ENCODE peak calls at places on chromosomes 13 and 19, in nine cellular contexts. I is heart left ventricle, O is Caco-2, J is psoas muscle, F is progenitor cell of endocrine pancreas, T is fibroblast of lung, B is IMR-90, C is MM.1S, S is AG10803. L is an unnamed sample.
A peak's percentile ranks its signal among the peaks of the same experiment; 100 is the strongest.

GRCh38 chr13:113609616-113610015 is 25.1 kb downstream of the TFDP1 start:
- DNase-seq in I (no peak), O (no peak), J (no peak), F (no peak), T (no peak), B (no peak), C (no peak), S (no peak), L (no peak)

GRCh38 chr13:52736891-52737290 is 2.7 kb downstream of the CNMD start:
- DNase-seq in I (no peak), O (no peak), J (no peak), F (no peak), T (no peak), B (no peak), C (no peak), S (no peak), L (no peak)

GRCh38 chr13:50842711-50843255 is 709 bp downstream of the DLEU7 start:
- DNase-seq in I (no peak), O (no peak), J (peak; percentile 41), F (no peak), T (no peak), B (no peak), C (no peak), S (no peak), L (no peak)

GRCh38 chr13:53411443-53411842 is 382.8 kb downstream of the OLFM4 start:
- DNase-seq in I (no peak), O (no peak), J (no peak), F (no peak), T (no peak), B (no peak), C (no peak), S (no peak), L (no peak)

GRCh38 chr13:110957181-110957884 is 42.5 kb upstream of the ANKRD10 start:
- DNase-seq in I (no peak), O (no peak), J (no peak), F (no peak), T (peak; percentile 38), B (peak; percentile 16), C (no peak), S (no peak), L (peak; percentile 31)

GRCh38 chr19:17406039-17406886 is 833 bp upstream of the BST2 start:
- DNase-seq in I (no peak), O (no peak), J (no peak), F (no peak), T (no peak), B (no peak), C (peak; percentile 55), S (peak; percentile 36), L (no peak)

GRCh38 chr13:50527612-50528509 is 315.6 kb downstream of the DLEU7 start:
- DNase-seq in I (peak; percentile 52), O (no peak), J (no peak), F (no peak), T (no peak), B (no peak), C (peak; percentile 36), S (peak; percentile 52), L (no peak)

GRCh38 chr19:13234518-13234917 is 84.3 kb downstream of the IER2 start:
- DNase-seq in I (peak; percentile 70), O (peak; percentile 64), J (peak; percentile 72), F (no peak), T (peak; percentile 9), B (no peak), C (peak; percentile 15), S (peak; percentile 24), L (no peak)

GRCh38 chr13:40509876-40510275 is 156.6 kb downstream of the FOXO1 start:
- DNase-seq in I (no peak), O (no peak), J (no peak), F (no peak), T (peak; percentile 18), B (no peak), C (no peak), S (no peak), L (no peak)

GRCh38 chr13:49488563-49488962 is 7.2 kb upstream of the PHF11 start:
- DNase-seq in I (no peak), O (no peak), J (no peak), F (no peak), T (no peak), B (peak; percentile 53), C (no peak), S (no peak), L (no peak)

GRCh38 chr19:42529248-42529764 is 1.0 kb upstream of the CEACAM1 start:
- DNase-seq in I (no peak), O (peak; percentile 74), J (peak; percentile 62), F (peak; percentile 63), T (peak; percentile 34), B (peak; percentile 19), C (peak; percentile 38), S (peak; percentile 29), L (peak; percentile 75)

GRCh38 chr13:84050551-84050950 is 168.3 kb upstream of the SLITRK1 start:
- DNase-seq in I (no peak), O (no peak), J (no peak), F (no peak), T (no peak), B (no peak), C (no peak), S (peak; percentile 25), L (no peak)

GRCh38 chr13:109666656-109667448 is 119.5 kb downstream of the IRS2 start:
- DNase-seq in I (no peak), O (no peak), J (no peak), F (no peak), T (no peak), B (peak; percentile 16), C (no peak), S (peak; percentile 53), L (no peak)

GRCh38 chr13:44267966-44268365 is 105.7 kb upstream of the SERP2 start:
- DNase-seq in I (no peak), O (no peak), J (no peak), F (no peak), T (peak; percentile 74), B (peak; percentile 80), C (no peak), S (peak; percentile 91), L (no peak)

GRCh38 chr19:39555883-39556282 is 15.9 kb upstream of the EID2 start:
- DNase-seq in I (no peak), O (no peak), J (no peak), F (no peak), T (no peak), B (no peak), C (no peak), S (no peak), L (no peak)

GRCh38 chr13:24074687-24075086 is 85.8 kb upstream of the SPATA13 start:
- DNase-seq in I (no peak), O (no peak), J (no peak), F (no peak), T (no peak), B (no peak), C (no peak), S (no peak), L (no peak)

GRCh38 chr13:105940882-105941281 is 594.6 kb downstream of the EFNB2 start:
- DNase-seq in I (no peak), O (no peak), J (no peak), F (no peak), T (no peak), B (no peak), C (no peak), S (no peak), L (no peak)

GRCh38 chr13:105937451-105937850 is 598.0 kb downstream of the EFNB2 start:
- DNase-seq in I (no peak), O (peak; percentile 42), J (no peak), F (no peak), T (no peak), B (peak; percentile 28), C (no peak), S (peak; percentile 9), L (peak; percentile 9)

DNA sequence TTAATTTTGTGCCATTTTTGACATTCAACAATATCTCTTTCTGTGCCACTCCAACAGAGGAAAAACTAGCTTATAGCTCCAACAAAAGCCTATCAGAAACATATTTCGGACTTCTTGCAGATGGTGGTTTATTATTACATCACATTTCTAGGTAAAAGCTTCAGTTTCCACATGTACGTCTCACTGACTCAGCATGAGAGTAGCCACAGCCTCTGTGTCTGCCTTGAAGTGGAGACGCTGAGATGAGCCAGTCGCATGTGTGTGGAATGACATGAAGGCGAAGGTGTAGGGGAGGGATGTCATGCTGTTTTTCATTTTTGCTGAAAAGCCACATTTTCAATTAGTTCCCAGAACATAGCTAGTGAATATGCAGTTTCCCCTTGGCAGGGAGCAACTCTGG is 598.6 kb downstream of the EFNB2 start:
- DNase-seq in I (no peak), O (no peak), J (no peak), F (no peak), T (no peak), B (peak; percentile 24), C (no peak), S (peak; percentile 35), L (no peak)
- TF ChIP-seq CTCF in I (no peak), O (no peak), J (no peak), F (no peak), T (no peak), B (no peak), C (no peak), S (no peak), L (no peak)

GRCh38 chr19:40662925-40663711 is 27.3 kb downstream of the NUMBL start:
- DNase-seq in I (peak; percentile 95), O (peak; percentile 88), J (peak; percentile 95), F (peak; percentile 90), T (peak; percentile 86), B (peak; percentile 84), C (peak; percentile 85), S (peak; percentile 78), L (peak; percentile 95)
- TF ChIP-seq CTCF in I (peak; percentile 97), O (no peak), J (no peak), F (peak; percentile 97), T (peak; percentile 80), B (peak; percentile 96), C (peak; percentile 85), S (peak; percentile 74), L (peak; percentile 98)

GRCh38 chr13:36848228-36848982 is 29.4 kb downstream of the RFXAP start:
- DNase-seq in I (no peak), O (no peak), J (no peak), F (no peak), T (no peak), B (peak; percentile 19), C (no peak), S (no peak), L (no peak)

GRCh38 chr13:36847541-36848045 is 28.6 kb downstream of the RFXAP start:
- DNase-seq in I (no peak), O (no peak), J (no peak), F (no peak), T (no peak), B (no peak), C (no peak), S (no peak), L (no peak)

GRCh38 chr13:36850790-36851438 is 31.9 kb downstream of the RFXAP start:
- DNase-seq in I (no peak), O (no peak), J (no peak), F (no peak), T (no peak), B (no peak), C (no peak), S (peak; percentile 1), L (peak; percentile 53)
- TF ChIP-seq CTCF in I (no peak), O (peak; percentile 28), J (peak; percentile 12), F (peak; percentile 40), T (no peak), B (peak; percentile 28), C (no peak), S (peak; percentile 34), L (peak; percentile 58)

DNA sequence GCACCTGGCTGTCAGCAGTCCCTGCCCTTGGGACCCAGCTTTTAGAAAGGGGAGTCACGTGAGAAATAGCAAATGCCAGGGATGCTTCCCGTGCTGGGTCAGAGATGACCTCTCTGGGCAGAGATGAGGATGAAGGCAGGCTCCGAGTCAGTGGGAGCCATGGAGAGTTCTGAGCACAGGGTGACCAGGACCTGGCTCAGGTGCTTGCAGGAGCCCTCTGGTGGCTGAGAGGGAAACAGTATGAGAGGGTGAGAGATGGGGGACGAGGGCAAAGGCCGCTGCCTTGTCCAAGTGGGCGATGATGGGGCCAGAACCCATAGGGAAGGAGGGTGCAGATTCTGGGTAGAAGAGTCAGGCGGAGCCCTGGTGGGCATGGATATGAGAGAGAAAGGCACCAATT is 15.8 kb downstream of the TMED1 start:
- DNase-seq in I (no peak), O (no peak), J (peak; percentile 29), F (no peak), T (no peak), B (no peak), C (no peak), S (no peak), L (no peak)
- TF ChIP-seq CTCF in I (peak; percentile 15), O (no peak), J (peak; percentile 10), F (peak; percentile 22), T (no peak), B (peak; percentile 31), C (peak; percentile 26), S (peak; percentile 18), L (no peak)

L was measured in endothelial cell.